ENCODE peak calls at places on chromosomes 4 and X, in four cellular contexts. D is brain microvascular endothelial cell, K is Karpas-422, P is sigmoid colon. V is an unnamed sample.

GRCh38 chrX:71619193-71619592 is 882 bp upstream of the CXCR3 start:
- DNase-seq in K (no peak), D (no peak), P (no peak), V (no peak)

GRCh38 chr4:163609046-163609445 is 114.6 kb downstream of the TMA16 start:
- DNase-seq in P (no peak), D (no peak), K (no peak), V (no peak)

GRCh38 chr4:1463088-1463926 is 57.1 kb upstream of the NKX1-1 start:
- DNase-seq in K (no peak), P (no peak), D (peak), V (peak)

GRCh38 chrX:70096052-70096451 is 33.8 kb downstream of the OTUD6A start:
- DNase-seq in D (peak), P (no peak), K (no peak), V (no peak)

GRCh38 chrX:118717703-118718391 is 9.6 kb upstream of the IL13RA1 start:
- DNase-seq in D (no peak), K (no peak), P (no peak), V (no peak)

GRCh38 chrX:19512961-19513360 is 2.3 kb downstream of the MAP3K15 start:
- DNase-seq in P (no peak), D (no peak), K (no peak), V (no peak)

GRCh38 chr4:176313596-176314341 is 6.0 kb upstream of the SPCS3 start:
- DNase-seq in P (no peak), D (no peak), K (no peak), V (no peak)

GRCh38 chr4:40842725-40843401 is 93.1 kb downstream of the NSUN7 start:
- DNase-seq in P (peak), D (no peak), K (no peak), V (no peak)

GRCh38 chr4:176538217-176538925 is 218.6 kb downstream of the SPCS3 start:
- DNase-seq in P (no peak), D (peak), K (no peak), V (peak)

GRCh38 chrX:94204524-94204923 is 530.5 kb downstream of the FAM133A start:
- DNase-seq in P (no peak), D (no peak), K (no peak), V (no peak)

GRCh38 chrX:79181401-79181800 is 36.9 kb downstream of the GPR174 start:
- DNase-seq in D (no peak), K (no peak), P (no peak), V (no peak)

DNA sequence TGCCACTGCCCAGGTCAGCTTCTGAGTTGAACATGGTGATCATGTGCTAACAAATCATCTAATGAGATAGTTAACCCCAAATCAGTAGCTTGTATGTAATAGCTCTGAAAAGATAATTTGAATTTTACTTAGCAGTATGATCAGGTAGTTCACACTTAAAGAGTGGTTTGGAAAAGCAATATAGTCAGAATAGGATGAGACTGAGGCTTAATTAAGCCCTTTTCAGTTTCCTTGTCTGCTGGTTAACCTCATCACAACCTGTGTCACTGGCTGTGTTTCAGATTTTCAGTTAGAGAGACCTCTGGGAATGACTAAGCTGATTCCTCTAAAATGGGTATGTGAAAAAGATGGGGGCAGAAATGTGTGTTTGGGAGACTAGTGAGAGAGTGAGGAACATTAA is 38.1 kb downstream of the GPR174 start:
- DNase-seq in D (no peak), P (no peak), K (no peak), V (no peak)
- H3K27ac ChIP-seq in D (no peak), P (no peak), K (no peak), V (no peak)

DNA sequence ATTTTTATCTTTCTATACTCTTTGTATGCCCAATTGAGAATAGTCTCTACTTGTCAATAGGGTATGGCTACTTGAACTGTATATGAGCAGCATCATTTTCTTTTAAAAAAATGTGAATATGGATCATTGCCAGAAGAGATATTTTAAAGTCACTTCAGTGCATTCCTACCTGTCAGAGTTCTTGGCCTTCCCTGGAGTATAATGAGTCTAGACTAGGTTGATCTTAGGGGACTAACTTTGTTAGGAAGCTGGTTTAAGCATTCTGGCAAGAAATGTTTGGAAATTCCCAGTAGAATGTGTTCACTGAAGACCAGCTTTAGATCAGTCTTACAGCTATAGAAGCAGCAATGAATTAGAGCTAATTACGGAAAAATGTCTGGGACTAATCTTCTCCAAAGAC is 178.2 kb downstream of the FAT4 start:
- DNase-seq in P (no peak), D (no peak), K (no peak), V (no peak)
- H3K27ac ChIP-seq in P (no peak), D (no peak), K (no peak), V (no peak)

DNA sequence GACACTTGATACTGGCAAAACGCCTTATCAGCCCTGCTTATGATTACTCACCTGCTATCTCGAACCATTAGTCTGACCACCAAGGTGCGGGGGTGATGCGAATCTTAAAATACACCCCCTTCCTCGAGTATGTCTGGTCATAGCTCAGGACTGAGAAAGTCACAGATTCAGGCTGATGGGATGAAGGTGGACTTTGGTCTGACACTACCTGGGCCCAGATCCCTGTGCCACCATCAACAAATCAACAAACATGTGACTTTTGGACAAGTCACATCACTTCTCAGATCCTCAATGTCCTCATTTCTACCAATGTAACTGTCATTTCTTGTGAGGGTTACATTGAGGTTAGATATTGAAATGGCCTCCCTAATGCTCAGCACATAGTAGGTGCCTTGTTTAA is 9.8 kb upstream of the MSN start:
- DNase-seq in D (no peak), K (no peak), P (no peak), V (no peak)
- H3K27ac ChIP-seq in D (no peak), K (no peak), P (peak), V (no peak)

GRCh38 chr4:147793973-147794690 is 62.2 kb downstream of the ARHGAP10 start:
- DNase-seq in D (no peak), K (no peak), P (no peak), V (peak)
- H3K27ac ChIP-seq in D (no peak), K (no peak), P (peak), V (no peak)

GRCh38 chr4:185839770-185840169 is 27.8 kb upstream of the SORBS2 start:
- DNase-seq in D (peak), P (no peak), K (no peak), V (peak)
- H3K27ac ChIP-seq in D (peak), P (peak), K (no peak), V (peak)

V was measured in osteoblast.